ENCODE peak calls at places on chromosomes 1 and 21, in five cellular contexts. I is right cardiac atrium, D is psoas muscle, P is GM23338, Z is AG09309. E is an unnamed sample.

GRCh38 chr21:20343186-20343585 is 655.0 kb upstream of the NCAM2 start:
- DNase-seq in I (no peak), D (no peak), Z (no peak), P (no peak), E (no peak)

GRCh38 chr1:87200875-87201638 is 127.6 kb upstream of the LMO4 start:
- DNase-seq in D (no peak), Z (no peak), I (no peak), P (peak), E (no peak)

GRCh38 chr1:8987881-8988617 is 38.2 kb downstream of the SLC2A7 start:
- DNase-seq in D (peak), I (peak), P (peak), Z (no peak), E (peak)

GRCh38 chr1:228108055-228108690 is 926 bp downstream of the MRPL55 start:
- DNase-seq in I (no peak), D (no peak), Z (no peak), P (no peak), E (no peak)

GRCh38 chr1:32438136-32438535 is 26.7 kb upstream of the ZBTB8B start:
- DNase-seq in Z (no peak), D (no peak), P (peak), I (no peak), E (no peak)

GRCh38 chr1:21680918-21681317 is 11.8 kb upstream of the RAP1GAP start:
- DNase-seq in Z (peak), P (no peak), I (no peak), D (no peak), E (no peak)

GRCh38 chr1:67832737-67833594 is at the start of gene GNG12:
- DNase-seq in P (peak), I (peak), D (peak), Z (peak), E (peak)

GRCh38 chr1:890661-891060 is 33.1 kb upstream of the SAMD11 start:
- DNase-seq in I (no peak), Z (no peak), P (no peak), D (no peak), E (no peak)

GRCh38 chr1:101587749-101588148 is 350.9 kb downstream of the S1PR1 start:
- DNase-seq in Z (no peak), P (no peak), D (peak), I (peak), E (peak)